ENCODE peak calls at places on chromosomes 12 and 14, in four cellular contexts. V is HCT116, H is SK-N-SH, T is GM12878. I is an unnamed sample.

GRCh38 chr14:36014236-36014635 is 162.3 kb downstream of the PTCSC3 start:
- DNase-seq in V (no peak), H (no peak), T (no peak), I (no peak)

GRCh38 chr14:70448633-70449032 is 3.3 kb upstream of the ADAM21 start:
- DNase-seq in V (no peak), H (no peak), T (no peak), I (no peak)

GRCh38 chr12:12870454-12870853 is 20.9 kb upstream of the GPRC5A start:
- DNase-seq in V (peak; percentile 95), H (no peak), T (no peak), I (no peak)

GRCh38 chr12:45547822-45548221 is 181.7 kb upstream of the ARID2 start:
- DNase-seq in V (no peak), H (no peak), T (no peak), I (no peak)

GRCh38 chr12:19856389-19856788 is 417.1 kb downstream of the AEBP2 start:
- DNase-seq in V (no peak), H (no peak), T (no peak), I (no peak)

GRCh38 chr12:25249951-25250738 is 584 bp downstream of the KRAS start:
- DNase-seq in V (no peak), H (peak; percentile 71), T (no peak), I (peak; percentile 79)

GRCh38 chr12:25675808-25676207 is 122.7 kb upstream of the LMNTD1 start:
- DNase-seq in V (no peak), H (no peak), T (no peak), I (no peak)

GRCh38 chr14:80446356-80446755 is 235.1 kb upstream of the DIO2 start:
- DNase-seq in V (no peak), H (no peak), T (no peak), I (no peak)

GRCh38 chr12:124683330-124683662 is 115.9 kb upstream of the NCOR2 start:
- DNase-seq in V (no peak), H (no peak), T (no peak), I (no peak)

GRCh38 chr14:35533357-35534129 is 421 bp upstream of the INSM2 start:
- DNase-seq in V (no peak), H (peak; percentile 96), T (no peak), I (peak; percentile 64)

GRCh38 chr12:115354007-115354452 is 670.1 kb upstream of the TBX3 start:
- DNase-seq in V (peak; percentile 36), H (no peak), T (no peak), I (peak; percentile 90)
- TF ChIP-seq POLR2AphosphoS5 in V (peak; percentile 19), H (peak; percentile 81), T (no peak), I (peak; percentile 60)

GRCh38 chr12:90585640-90586304 is 369.2 kb downstream of the CCER1 start:
- DNase-seq in V (no peak), H (no peak), T (no peak), I (no peak)
- H3K27ac ChIP-seq in V (no peak overlapping the region), H (no peak overlapping the region), T (no peak overlapping the region), I (no peak overlapping the region)

GRCh38 chr14:99768381-99768780 is 24.8 kb upstream of the EML1 start:
- DNase-seq in V (no peak), H (no peak), T (no peak), I (peak; percentile 67)
- TF ChIP-seq POLR2AphosphoS5 in V (no peak), H (no peak), T (no peak), I (no peak)

DNA sequence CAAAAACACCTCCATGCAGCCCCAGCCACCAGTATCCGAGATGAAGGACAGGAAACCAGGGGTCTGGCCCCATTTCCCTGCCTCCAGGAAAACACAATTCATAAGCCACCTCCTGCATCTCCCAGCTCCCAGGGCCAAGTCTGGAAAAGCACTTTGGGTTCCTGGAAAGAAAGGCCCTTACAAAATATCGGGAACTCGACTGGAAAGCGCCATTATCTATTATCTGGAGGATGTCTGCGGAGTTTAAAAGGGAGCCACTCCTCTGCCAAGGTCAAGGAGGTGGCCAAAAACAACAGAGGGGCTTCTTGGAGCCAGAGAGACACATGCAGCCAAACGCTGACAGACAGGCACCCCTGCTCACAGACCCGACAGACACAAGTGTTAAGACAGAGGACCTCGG is 9.8 kb downstream of the ACTN1 start:
- DNase-seq in V (no peak), H (peak; percentile 40), T (no peak), I (peak; percentile 65)
- H3K27ac ChIP-seq in V (no peak overlapping the region), H (peak overlapping the region; percentile 46), T (no peak overlapping the region), I (peak overlapping the region; percentile 100)

I was measured in sigmoid colon.